ENCODE peak calls at places on chromosomes 16 and 17, in eight cellular contexts. I is NCI-H774; P is gastrocnemius medialis; U is NCI-H345; Y is stimulated activated CD4-positive, alpha-beta T cell treated with anti-CD3 and anti-CD28 coated beads, Interleukin-1b, Interleukin-23, amount 100 ng/mL, for 1 hour; X is GM03348; A is lower leg skin; Q is stomach. F is an unnamed sample.

GRCh38 chr17:70654706-70655105 is 485.4 kb downstream of the KCNJ2 start:
- DNase-seq in I (no peak), P (no peak), U (no peak), Y (no peak), X (no peak), A (no peak), Q (no peak), F (peak)

GRCh38 chr17:66375121-66375520 is 72.7 kb downstream of the PRKCA start:
- DNase-seq in I (no peak), P (no peak), U (no peak), Y (no peak), X (no peak), A (no peak), Q (no peak), F (no peak)

GRCh38 chr16:24430937-24431760 is 108.2 kb upstream of the RBBP6 start:
- DNase-seq in I (no peak), P (no peak), U (no peak), Y (no peak), X (no peak), A (no peak), Q (no peak), F (no peak)

GRCh38 chr17:32583053-32583452 is 96.3 kb downstream of the CDK5R1 start:
- DNase-seq in I (no peak), P (no peak), U (no peak), Y (no peak), X (no peak), A (no peak), Q (no peak), F (no peak)

GRCh38 chr17:64212122-64212521 is 50.9 kb downstream of the TEX2 start:
- DNase-seq in I (no peak), P (no peak), U (no peak), Y (no peak), X (peak), A (no peak), Q (no peak), F (no peak)

GRCh38 chr17:29844339-29845048 is 85.5 kb downstream of the SSH2 start:
- DNase-seq in I (no peak), P (no peak), U (peak), Y (no peak), X (no peak), A (no peak), Q (no peak), F (no peak)

GRCh38 chr17:50893183-50893993 is 27.2 kb upstream of the TOB1 start:
- DNase-seq in I (no peak), P (no peak), U (no peak), Y (no peak), X (no peak), A (no peak), Q (no peak), F (no peak)

GRCh38 chr16:82699711-82700495 is 73.1 kb downstream of the CDH13 start:
- DNase-seq in I (no peak), P (no peak), U (no peak), Y (no peak), X (peak), A (no peak), Q (no peak), F (no peak)

GRCh38 chr17:74353446-74354060 is 8.1 kb downstream of the BTBD17 start:
- DNase-seq in I (no peak), P (no peak), U (no peak), Y (no peak), X (no peak), A (no peak), Q (no peak), F (no peak)

GRCh38 chr17:73088561-73088960 is 3.9 kb downstream of the SLC39A11 start:
- DNase-seq in I (no peak), P (no peak), U (no peak), Y (no peak), X (no peak), A (peak), Q (no peak), F (no peak)

GRCh38 chr16:6446370-6446769 is 886.3 kb upstream of the RBFOX1 start:
- DNase-seq in I (no peak), P (no peak), U (no peak), Y (no peak), X (no peak), A (no peak), Q (no peak), F (no peak)

GRCh38 chr17:41787021-41787418 is 509 bp upstream of the JUP start:
- DNase-seq in I (no peak), P (no peak), U (no peak), Y (no peak), X (no peak), A (no peak), Q (no peak), F (no peak)

GRCh38 chr17:73564856-73565255 is 79.4 kb downstream of the SDK2 start:
- DNase-seq in I (no peak), P (no peak), U (no peak), Y (no peak), X (no peak), A (no peak), Q (no peak), F (no peak)

GRCh38 chr17:16150251-16150859 is 65.0 kb downstream of the NCOR1 start:
- DNase-seq in I (no peak), P (no peak), U (no peak), Y (no peak), X (peak), A (no peak), Q (no peak), F (no peak)

GRCh38 chr17:4771519-4772234 is at the start of gene TM4SF5:
- DNase-seq in I (no peak), P (no peak), U (peak), Y (no peak), X (no peak), A (no peak), Q (peak), F (peak)

GRCh38 chr16:13856811-13857511 is 63.0 kb upstream of the ERCC4 start:
- DNase-seq in I (no peak), P (no peak), U (no peak), Y (no peak), X (no peak), A (no peak), Q (no peak), F (no peak)

GRCh38 chr17:66711936-66712335 is 123.0 kb upstream of the CACNG5 start:
- DNase-seq in I (peak), P (no peak), U (peak), Y (no peak), X (no peak), A (peak), Q (peak), F (peak)

GRCh38 chr17:7650509-7651096 is at the start of gene ATP1B2:
- DNase-seq in I (peak), P (peak), U (peak), Y (peak), X (peak), A (peak), Q (peak), F (peak)

GRCh38 chr16:76634847-76635697 is 357.9 kb downstream of the CNTNAP4 start:
- DNase-seq in I (no peak), P (no peak), U (no peak), Y (no peak), X (no peak), A (no peak), Q (no peak), F (no peak)

GRCh38 chr17:44376124-44376523 is 12.5 kb upstream of the FAM171A2 start:
- DNase-seq in I (no peak), P (no peak), U (no peak), Y (no peak), X (peak), A (no peak), Q (no peak), F (no peak)

GRCh38 chr17:15456972-15457722 is 10.3 kb downstream of the CDRT4 start:
- DNase-seq in I (no peak), P (peak), U (no peak), Y (no peak), X (peak), A (peak), Q (no peak), F (no peak)

GRCh38 chr17:74670329-74670728 is 42.4 kb downstream of the CD300LF start:
- DNase-seq in I (no peak), P (no peak), U (no peak), Y (no peak), X (no peak), A (peak), Q (no peak), F (no peak)

GRCh38 chr17:28725660-28726395 is at the start of gene TLCD1:
- DNase-seq in I (peak), P (no peak), U (peak), Y (no peak), X (peak), A (peak), Q (peak), F (peak)

GRCh38 chr16:75566889-75567255 is 693 bp downstream of the GABARAPL2 start:
- DNase-seq in I (no peak), P (no peak), U (no peak), Y (no peak), X (peak), A (no peak), Q (no peak), F (no peak)

GRCh38 chr17:65684631-65685030 is 123.2 kb upstream of the AXIN2 start:
- DNase-seq in I (no peak), P (no peak), U (no peak), Y (no peak), X (no peak), A (no peak), Q (no peak), F (no peak)

GRCh38 chr17:71792966-71793365 is 327.9 kb upstream of the SOX9 start:
- DNase-seq in I (no peak), P (no peak), U (no peak), Y (no peak), X (peak), A (no peak), Q (no peak), F (no peak)